ENCODE peak calls at places on chromosome 18, in eight cellular contexts. F is suprapubic skin; T is NCI-H2081 treated with DMSO at 0.1 percent for 48 hours; G is M059J; C is stimulated activated CD4-positive, alpha-beta T cell treated with anti-CD3 and anti-CD28 coated beads, Interleukin-15, amount 100 ng/mL, for 1 hour; Z is left cardiac atrium; I is CD8-positive, alpha-beta memory T cell; B is right lobe of liver. Y is an unnamed sample.

GRCh38 chr18:681985-682384 is 24.5 kb downstream of the TYMS start:
- DNase-seq in I (peak), B (no peak), F (no peak), Z (no peak), T (no peak), C (no peak), G (peak), Y (no peak)

GRCh38 chr18:73645175-73645715 is 502.4 kb downstream of the FBXO15 start:
- DNase-seq in C (no peak), F (no peak), T (no peak), I (no peak), Z (no peak), B (no peak), G (peak), Y (no peak)

GRCh38 chr18:42113529-42114191 is 158.6 kb downstream of the PIK3C3 start:
- DNase-seq in Z (no peak), I (no peak), T (no peak), C (no peak), G (peak), F (no peak), B (no peak), Y (no peak)

GRCh38 chr18:53451902-53452301 is 772.6 kb downstream of the MBD2 start:
- DNase-seq in Z (no peak), B (no peak), G (no peak), F (no peak), C (no peak), T (no peak), I (no peak), Y (no peak)

GRCh38 chr18:4283746-4284291 is 171.3 kb downstream of the DLGAP1 start:
- DNase-seq in Z (no peak), C (no peak), B (no peak), I (no peak), T (no peak), G (no peak), F (no peak), Y (no peak)

GRCh38 chr18:23237524-23238151 is 102.4 kb downstream of the CABLES1 start:
- DNase-seq in C (no peak), F (peak), I (peak), B (peak), Z (peak), T (no peak), G (peak), Y (peak)

GRCh38 chr18:58979615-58980014 is 114.9 kb downstream of the ZNF532 start:
- DNase-seq in F (no peak), T (no peak), I (no peak), C (no peak), B (no peak), G (no peak), Z (no peak), Y (no peak)

GRCh38 chr18:24136967-24137373 is 1.9 kb upstream of the CABYR start:
- DNase-seq in Z (no peak), B (no peak), F (no peak), T (no peak), C (no peak), I (no peak), G (peak), Y (no peak)

GRCh38 chr18:55523001-55523400 is 65.0 kb downstream of the TCF4 start:
- DNase-seq in G (no peak), Z (no peak), F (no peak), T (no peak), C (no peak), B (no peak), I (no peak), Y (no peak)

GRCh38 chr18:9477509-9477908 is 2.2 kb downstream of the RALBP1 start:
- DNase-seq in G (no peak), I (no peak), F (no peak), T (no peak), Z (no peak), B (no peak), C (no peak), Y (no peak)

GRCh38 chr18:47606526-47606925 is 323.9 kb downstream of the SMAD2 start:
- DNase-seq in T (no peak), I (no peak), F (no peak), Z (no peak), G (no peak), C (no peak), B (no peak), Y (no peak)

GRCh38 chr18:47528343-47528742 is 276.9 kb upstream of the SKOR2 start:
- DNase-seq in T (no peak), F (no peak), B (no peak), G (no peak), Z (no peak), I (no peak), C (no peak), Y (no peak)

GRCh38 chr18:62198259-62198658 is 11.2 kb downstream of the RELCH start:
- DNase-seq in Z (no peak), C (no peak), T (no peak), I (no peak), B (no peak), G (no peak), F (no peak), Y (no peak)

GRCh38 chr18:62741118-62741566 is 25.8 kb downstream of the PHLPP1 start:
- DNase-seq in F (no peak), Z (no peak), G (peak), C (no peak), T (no peak), I (no peak), B (no peak), Y (no peak)

GRCh38 chr18:11324956-11325873 is 175.8 kb upstream of the PIEZO2 start:
- DNase-seq in B (no peak), G (peak), Z (no peak), C (no peak), T (no peak), I (no peak), F (no peak), Y (no peak)

GRCh38 chr18:78727877-78728276 is 251.7 kb upstream of the SALL3 start:
- DNase-seq in B (peak), G (no peak), I (no peak), C (no peak), Z (no peak), T (no peak), F (peak), Y (no peak)

GRCh38 chr18:56389190-56389589 is 249.2 kb downstream of the TXNL1 start:
- DNase-seq in C (no peak), G (no peak), T (no peak), I (no peak), Z (no peak), B (no peak), F (no peak), Y (no peak)

Y was measured in T-helper 9 cell.